ENCODE peak calls at places on chromosomes 13 and 19, in six cellular contexts. H is coronary artery, M is uterus, I is nephron progenitor cell, Z is astrocyte of the spinal cord, R is cardiac muscle cell. D is an unnamed sample.

GRCh38 chr19:7482584-7483439 is 6.0 kb downstream of the PEX11G start:
- DNase-seq in R (peak), M (no peak), I (peak), Z (no peak), H (no peak), D (no peak)

GRCh38 chr19:43572172-43572588 is 3.1 kb downstream of the XRCC1 start:
- DNase-seq in Z (no peak), H (no peak), I (no peak), R (no peak), M (no peak), D (no peak)

GRCh38 chr13:66367356-66367755 is 862.8 kb downstream of the PCDH9 start:
- DNase-seq in H (no peak), M (no peak), I (no peak), Z (peak), R (no peak), D (no peak)

GRCh38 chr13:99119686-99120085 is 81.0 kb upstream of the UBAC2 start:
- DNase-seq in Z (no peak), I (no peak), H (no peak), M (no peak), R (no peak), D (no peak)

GRCh38 chr13:46858163-46858562 is 38.7 kb downstream of the HTR2A start:
- DNase-seq in R (no peak), H (no peak), I (no peak), M (no peak), Z (no peak), D (no peak)

GRCh38 chr13:79709526-79709925 is 228.6 kb downstream of the NDFIP2 start:
- DNase-seq in I (no peak), Z (peak), H (no peak), R (no peak), M (no peak), D (peak)

GRCh38 chr19:38413416-38413815 is 10.5 kb downstream of the FAM98C start:
- DNase-seq in M (no peak), Z (no peak), I (no peak), R (no peak), H (no peak), D (no peak)

GRCh38 chr13:75704942-75705320 is 68.8 kb downstream of the LMO7 start:
- DNase-seq in H (no peak), R (no peak), M (no peak), I (no peak), Z (no peak), D (no peak)

GRCh38 chr19:1251503-1252220 is 3.3 kb downstream of the MIDN start:
- DNase-seq in M (no peak), I (peak), R (no peak), Z (peak), H (no peak), D (no peak)

GRCh38 chr19:56877069-56877715 is 36.7 kb upstream of the PEG3 start:
- DNase-seq in R (no peak), M (no peak), H (no peak), Z (no peak), I (no peak), D (no peak)

GRCh38 chr13:90420683-90421082 is 926.8 kb upstream of the MIR17HG start:
- DNase-seq in R (no peak), M (no peak), I (no peak), Z (no peak), H (no peak), D (no peak)

DNA sequence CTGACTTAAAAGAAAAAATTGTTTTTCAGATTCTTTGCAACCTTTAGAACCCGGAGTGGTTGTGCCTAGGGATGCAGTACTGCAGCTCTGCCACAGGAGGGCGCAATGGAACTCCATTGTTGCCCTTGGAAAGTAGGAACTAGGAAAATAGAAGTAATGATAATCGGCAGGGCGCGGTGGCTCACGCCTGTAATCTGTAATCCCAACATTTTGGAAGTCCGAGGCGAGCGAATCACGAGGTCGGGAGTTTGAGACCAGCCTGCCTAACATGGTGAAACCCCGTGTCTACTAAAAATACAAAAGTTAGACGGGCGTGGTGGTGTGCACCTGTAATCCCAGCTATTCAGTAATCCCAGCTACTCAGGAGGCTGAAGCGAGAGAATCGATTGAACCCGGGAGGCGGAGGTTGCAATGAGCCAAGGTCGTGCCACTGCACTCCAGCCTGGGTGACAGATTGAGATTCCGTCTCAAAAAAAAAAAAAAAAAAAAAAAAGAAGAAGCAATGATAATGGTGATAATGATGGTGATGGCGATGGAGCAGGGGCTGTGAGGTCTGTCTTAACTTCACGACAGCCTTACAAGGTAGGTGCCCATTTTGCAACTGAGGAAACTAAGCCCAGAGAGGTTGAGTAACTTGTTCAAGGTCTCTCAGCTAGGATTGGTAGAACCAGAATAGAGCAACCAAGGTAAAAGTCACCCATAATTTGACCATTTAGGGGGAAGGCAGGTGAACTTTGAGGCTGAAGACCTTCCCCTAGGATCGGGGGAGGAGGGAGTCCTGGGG is 5.5 kb upstream of the ADAMTS10 start:
- DNase-seq in H (no peak), Z (peak), I (peak), M (peak), R (peak), D (peak)
- TF ChIP-seq CTCF in H (peak), Z (peak), I (peak), M (peak), R (peak), D (peak)

GRCh38 chr19:19034204-19034624 is 811 bp downstream of the ARMC6 start:
- DNase-seq in Z (peak), I (peak), R (peak), H (no peak), M (no peak), D (peak)

GRCh38 chr19:19028526-19028925 is 4.8 kb downstream of the SUGP2 start:
- DNase-seq in Z (no peak), R (no peak), I (no peak), M (no peak), H (no peak), D (no peak)

GRCh38 chr19:19033176-19033425 is 216 bp downstream of the SUGP2 start:
- DNase-seq in R (no peak), H (no peak), I (no peak), Z (no peak), M (no peak), D (no peak)

GRCh38 chr19:19032420-19033175 is 719 bp downstream of the SUGP2 start:
- DNase-seq in I (peak), M (peak), H (peak), Z (peak), R (peak), D (peak)

DNA sequence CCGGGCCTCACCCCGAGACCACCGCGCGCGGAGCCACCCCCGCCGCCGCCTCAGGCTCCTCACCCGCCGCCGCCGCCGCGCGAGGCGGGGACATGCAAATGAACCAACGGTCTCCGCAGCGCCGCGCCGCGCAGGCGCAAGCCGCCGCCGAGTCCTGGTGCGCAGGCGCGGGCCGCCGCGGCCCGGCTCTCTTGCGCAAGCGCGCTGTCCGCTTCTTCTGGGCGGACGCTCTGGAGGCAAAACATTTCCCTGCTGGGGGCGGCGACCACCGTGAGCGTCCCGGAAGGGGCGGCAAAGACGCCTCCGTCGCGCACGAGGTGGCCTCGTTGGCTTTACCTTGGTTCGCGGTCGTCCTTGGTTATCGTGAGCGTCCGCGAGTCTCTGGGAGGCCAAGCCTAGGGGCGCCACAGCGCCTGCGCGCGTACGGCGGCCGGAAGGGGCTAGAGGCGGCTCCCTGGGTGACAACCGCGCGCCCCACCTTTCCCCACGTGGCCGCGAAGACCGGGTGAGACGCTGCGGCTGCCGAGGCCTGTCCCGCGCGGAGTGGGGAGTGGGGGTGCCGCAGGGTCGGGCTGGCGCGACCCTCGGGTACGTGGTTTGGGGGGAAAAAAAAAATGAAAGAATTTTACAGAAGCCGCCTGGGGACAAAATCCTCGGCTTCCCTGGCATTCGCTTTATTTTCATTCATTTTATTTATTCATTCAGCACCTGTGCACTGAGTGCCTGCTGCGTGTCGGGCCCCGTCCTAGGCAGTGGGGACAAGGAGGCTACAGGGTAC is at the start of the genes ARMC6 and SUGP2:
- DNase-seq in Z (peak), M (peak), H (peak), R (peak), I (peak), D (peak)
- TF ChIP-seq CTCF in Z (no peak), M (peak), H (no peak), R (no peak), I (no peak), D (peak)

GRCh38 chr19:48713864-48714755 is 5.4 kb downstream of the MAMSTR start:
- DNase-seq in H (peak), R (peak), I (peak), M (peak), Z (peak), D (peak)
- TF ChIP-seq CTCF in H (no peak), R (no peak), I (no peak), M (no peak), Z (no peak), D (no peak)

GRCh38 chr19:48121066-48121465 is 10.4 kb upstream of the PLA2G4C start:
- DNase-seq in M (no peak), H (no peak), Z (no peak), I (no peak), R (no peak), D (no peak)

GRCh38 chr19:48120505-48120904 is 9.9 kb upstream of the PLA2G4C start:
- DNase-seq in Z (no peak), M (no peak), R (no peak), I (no peak), H (no peak), D (no peak)

GRCh38 chr19:48121909-48122371 is 11.3 kb upstream of the PLA2G4C start:
- DNase-seq in Z (peak), H (no peak), I (no peak), M (peak), R (peak), D (peak)

GRCh38 chr19:48113190-48113917 is 2.7 kb upstream of the PLA2G4C start:
- DNase-seq in M (no peak), Z (peak), H (no peak), I (no peak), R (no peak), D (no peak)

DNA sequence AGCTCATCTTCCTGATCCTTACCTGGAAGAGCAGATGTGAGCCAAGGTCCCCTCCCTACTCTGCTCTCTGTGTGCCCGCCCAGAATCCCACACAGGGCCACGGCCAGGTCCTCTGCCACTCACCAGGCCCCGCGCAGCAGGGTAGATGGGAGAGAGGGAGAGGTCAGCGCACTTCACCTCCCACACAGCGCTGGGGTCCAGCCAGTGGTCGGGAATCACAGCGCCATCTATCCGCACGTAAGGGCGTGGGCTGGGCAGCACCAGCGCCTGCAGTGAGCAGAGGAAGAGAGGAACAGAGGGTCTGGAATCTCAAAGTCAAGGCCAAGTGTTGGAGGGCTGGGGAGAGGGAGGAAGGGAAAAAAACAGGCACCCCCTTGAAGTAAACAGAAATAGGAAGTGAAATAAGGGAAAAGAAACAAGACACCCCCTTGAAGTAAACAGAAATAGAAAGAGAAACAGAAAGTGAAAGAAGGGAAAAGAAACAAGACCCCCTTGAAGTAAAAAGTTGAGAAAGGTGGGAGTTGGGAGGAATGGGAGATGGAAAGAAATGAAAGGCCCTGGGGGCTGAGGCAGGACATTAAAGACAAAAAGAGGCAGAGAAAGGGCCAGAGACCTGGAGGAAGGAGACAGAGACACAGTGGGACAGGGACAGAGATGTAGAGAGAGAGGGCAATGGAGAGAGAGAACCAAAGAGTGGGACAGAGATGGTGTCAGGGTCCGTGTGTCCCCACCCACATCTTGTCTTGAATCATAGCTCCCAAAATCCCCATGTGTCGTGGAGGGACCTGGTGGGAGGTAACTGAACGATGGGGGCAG is 7.1 kb upstream of the PLA2G4C start:
- DNase-seq in I (no peak), R (no peak), M (no peak), Z (no peak), H (no peak), D (no peak)
- TF ChIP-seq CTCF in I (no peak), R (no peak), M (no peak), Z (no peak), H (no peak), D (no peak)

GRCh38 chr13:20760872-20761271 is 12.9 kb downstream of the EEF1AKMT1 start:
- DNase-seq in Z (no peak), I (no peak), M (no peak), H (no peak), R (no peak), D (no peak)
- TF ChIP-seq CTCF in Z (no peak), I (no peak), M (no peak), H (no peak), R (no peak), D (no peak)

DNA sequence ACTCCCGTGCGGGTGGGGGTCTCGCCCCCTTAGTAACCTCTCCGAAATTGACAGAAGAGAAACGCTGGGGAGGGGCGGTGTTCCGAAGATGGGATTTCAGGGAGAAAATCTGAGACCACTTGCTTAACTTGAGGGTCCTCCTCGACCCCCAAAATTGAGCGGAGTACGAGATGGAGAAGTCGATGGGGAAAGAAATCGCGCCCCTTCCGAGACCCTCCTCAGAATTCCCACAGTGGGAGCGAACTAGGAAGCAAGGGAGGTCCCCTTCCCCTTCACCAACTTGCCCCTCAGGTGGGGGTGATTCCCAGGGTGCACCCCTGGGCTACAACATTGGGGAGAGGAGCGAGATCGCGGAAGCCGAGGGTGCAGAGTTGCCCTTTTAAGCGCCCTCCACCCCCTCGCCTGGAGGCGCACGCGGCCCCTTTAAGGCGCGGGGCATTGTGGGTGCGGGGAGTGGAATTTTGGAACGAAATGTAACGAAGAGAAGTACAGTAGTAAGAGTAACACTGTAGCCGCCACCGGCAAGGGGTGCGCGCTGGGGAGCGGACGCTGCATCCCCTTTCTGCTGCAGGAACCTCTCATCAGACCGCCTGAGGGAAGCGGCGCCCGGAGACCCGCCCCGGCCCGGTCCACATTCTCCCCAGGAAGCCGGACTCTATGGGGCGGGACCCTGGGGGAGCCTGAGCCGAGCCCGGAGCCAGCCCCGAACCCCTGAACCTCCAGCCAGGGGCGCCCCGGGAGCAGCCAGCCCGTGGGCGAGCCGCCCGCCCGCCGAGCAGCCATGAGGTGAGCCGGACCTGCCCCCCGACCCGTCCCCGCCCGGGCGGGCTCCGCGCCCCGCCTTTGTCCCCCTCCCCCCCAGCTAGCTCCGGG is at the start of gene VASP:
- DNase-seq in I (peak), H (peak), Z (peak), R (peak), M (peak), D (peak)
- TF ChIP-seq CTCF in I (no peak), H (no peak), Z (no peak), R (no peak), M (no peak), D (no peak)